ENCODE peak calls at places on chromosomes 16 and 17, in nine cellular contexts. M, T, C, U, B, K, W, N and O are unnamed samples. For H3K36me3, the result is how much of the 10 kb centered on the place peaks cover.

GRCh38 chr16:87006789-87007745 is 310.1 kb downstream of the C16orf95 start:
- DNase-seq in M (no peak), T (no peak), C (no peak), U (peak), B (no peak), K (no peak), W (no peak), N (no peak), O (no peak)

GRCh38 chr17:10646393-10646990 is 10.6 kb downstream of the MYH3 start:
- DNase-seq in M (peak), T (peak), C (peak), U (no peak), B (peak), K (peak), W (no peak), N (peak), O (peak)

GRCh38 chr17:21283482-21284318 is 811 bp upstream of the MAP2K3 start:
- DNase-seq in M (no peak), T (no peak), C (peak), U (no peak), B (peak), K (peak), W (no peak), N (peak), O (no peak)

GRCh38 chr16:58614860-58615259 is 14.8 kb downstream of the CNOT1 start:
- DNase-seq in M (no peak), T (no peak), C (peak), U (peak), B (no peak), K (peak), W (no peak), N (no peak), O (no peak)

GRCh38 chr17:65902831-65903549 is 288.9 kb downstream of the CEP112 start:
- DNase-seq in M (no peak), T (no peak), C (peak), U (no peak), B (no peak), K (no peak), W (no peak), N (no peak), O (no peak)

GRCh38 chr16:46732561-46732960 is 15.6 kb downstream of the MYLK3 start:
- DNase-seq in M (no peak), T (no peak), C (no peak), U (no peak), B (no peak), K (no peak), W (no peak), N (no peak), O (no peak)

GRCh38 chr17:60525347-60525623 is 757 bp downstream of the APPBP2 start:
- DNase-seq in M (no peak), T (no peak), C (peak), U (no peak), B (no peak), K (no peak), W (no peak), N (no peak), O (no peak)

GRCh38 chr16:61195006-61195405 is 841.2 kb downstream of the CDH8 start:
- DNase-seq in M (no peak), T (no peak), C (no peak), U (no peak), B (no peak), K (no peak), W (no peak), N (no peak), O (no peak)

GRCh38 chr17:65531508-65532431 is 29.7 kb downstream of the AXIN2 start:
- DNase-seq in M (no peak), T (no peak), C (peak), U (peak), B (peak), K (peak), W (no peak), N (peak), O (no peak)

GRCh38 chr17:40542562-40543411 is 22.5 kb downstream of the CCR7 start:
- DNase-seq in M (peak), T (no peak), C (no peak), U (peak), B (peak), K (peak), W (no peak), N (peak), O (no peak)

GRCh38 chr17:27530791-27531391 is 74.6 kb downstream of the KSR1 start:
- DNase-seq in M (no peak), T (no peak), C (no peak), U (no peak), B (no peak), K (peak), W (no peak), N (no peak), O (no peak)

GRCh38 chr16:14283786-14284185 is 212.7 kb downstream of the MRTFB start:
- DNase-seq in M (no peak), T (no peak), C (peak), U (no peak), B (no peak), K (no peak), W (no peak), N (no peak), O (no peak)

GRCh38 chr16:3595521-3596021 is 15.8 kb downstream of the SLX4 start:
- DNase-seq in M (no peak), T (no peak), C (no peak), U (no peak), B (no peak), K (no peak), W (no peak), N (no peak), O (no peak)

GRCh38 chr16:12024429-12024828 is 47.9 kb downstream of the SNX29 start:
- DNase-seq in M (no peak), T (no peak), C (no peak), U (no peak), B (peak), K (no peak), W (no peak), N (no peak), O (no peak)

GRCh38 chr17:65998675-65999074 is 193.3 kb downstream of the CEP112 start:
- DNase-seq in M (no peak), T (no peak), C (no peak), U (no peak), B (no peak), K (no peak), W (no peak), N (no peak), O (no peak)

GRCh38 chr16:56321571-56321970 is 103.8 kb downstream of the AMFR start:
- DNase-seq in M (no peak), T (no peak), C (no peak), U (no peak), B (no peak), K (no peak), W (no peak), N (no peak), O (no peak)

GRCh38 chr16:67212766-67213165 is 13.8 kb downstream of the ELMO3 start:
- DNase-seq in M (no peak), T (no peak), C (no peak), U (no peak), B (no peak), K (no peak), W (no peak), N (no peak), O (no peak)

GRCh38 chr16:3661922-3662321 is 7.4 kb downstream of the DNASE1 start:
- DNase-seq in M (no peak), T (no peak), C (no peak), U (no peak), B (no peak), K (no peak), W (no peak), N (no peak), O (no peak)

GRCh38 chr16:81181013-81181720 is 57.3 kb upstream of the BCO1 start:
- DNase-seq in M (peak), T (peak), C (peak), U (peak), B (peak), K (no peak), W (peak), N (peak), O (peak)

GRCh38 chr17:18181358-18181757 is 2.3 kb upstream of the ALKBH5 start:
- DNase-seq in M (no peak), T (no peak), C (no peak), U (no peak), B (no peak), K (no peak), W (no peak), N (no peak), O (no peak)

DNA sequence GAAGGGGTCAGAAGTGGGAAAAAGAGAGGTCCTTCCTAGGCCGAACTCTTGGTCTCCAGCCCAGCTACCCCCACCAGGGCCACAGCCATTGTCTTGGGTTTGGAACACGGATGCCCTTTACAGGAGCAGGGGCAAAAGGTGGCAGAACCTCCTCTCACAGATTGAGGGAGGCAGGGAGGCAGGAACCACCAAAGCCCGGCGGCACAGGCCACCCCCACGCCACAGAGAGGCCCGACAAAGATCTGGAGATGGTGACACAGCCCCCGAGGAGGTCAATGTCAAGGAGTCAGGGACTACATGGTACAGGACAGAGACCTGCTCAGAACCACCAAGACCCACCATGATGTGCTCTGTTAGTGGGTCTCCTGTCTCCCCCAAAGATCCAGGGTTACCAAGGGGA is 44.4 kb upstream of the DLX4 start:
- DNase-seq in M (no peak), T (no peak), C (no peak), U (no peak), B (no peak), K (no peak), W (no peak), N (no peak), O (no peak)
- TF ChIP-seq POLR2AphosphoS5 in M (no peak), T (no peak), C (no peak), U (no peak), B (no peak), K (no peak), W (no peak), N (no peak), O (no peak)

GRCh38 chr16:89105599-89106151 is 12.0 kb downstream of the ACSF3 start:
- DNase-seq in M (no peak), T (no peak), C (no peak), U (no peak), B (no peak), K (peak), W (no peak), N (no peak), O (no peak)
- H3K36me3 ChIP-seq in M (under half), T (half or more), C (under half), U (half or more), B (half or more), K (half or more), W (under half), N (under half), O (under half)

DNA sequence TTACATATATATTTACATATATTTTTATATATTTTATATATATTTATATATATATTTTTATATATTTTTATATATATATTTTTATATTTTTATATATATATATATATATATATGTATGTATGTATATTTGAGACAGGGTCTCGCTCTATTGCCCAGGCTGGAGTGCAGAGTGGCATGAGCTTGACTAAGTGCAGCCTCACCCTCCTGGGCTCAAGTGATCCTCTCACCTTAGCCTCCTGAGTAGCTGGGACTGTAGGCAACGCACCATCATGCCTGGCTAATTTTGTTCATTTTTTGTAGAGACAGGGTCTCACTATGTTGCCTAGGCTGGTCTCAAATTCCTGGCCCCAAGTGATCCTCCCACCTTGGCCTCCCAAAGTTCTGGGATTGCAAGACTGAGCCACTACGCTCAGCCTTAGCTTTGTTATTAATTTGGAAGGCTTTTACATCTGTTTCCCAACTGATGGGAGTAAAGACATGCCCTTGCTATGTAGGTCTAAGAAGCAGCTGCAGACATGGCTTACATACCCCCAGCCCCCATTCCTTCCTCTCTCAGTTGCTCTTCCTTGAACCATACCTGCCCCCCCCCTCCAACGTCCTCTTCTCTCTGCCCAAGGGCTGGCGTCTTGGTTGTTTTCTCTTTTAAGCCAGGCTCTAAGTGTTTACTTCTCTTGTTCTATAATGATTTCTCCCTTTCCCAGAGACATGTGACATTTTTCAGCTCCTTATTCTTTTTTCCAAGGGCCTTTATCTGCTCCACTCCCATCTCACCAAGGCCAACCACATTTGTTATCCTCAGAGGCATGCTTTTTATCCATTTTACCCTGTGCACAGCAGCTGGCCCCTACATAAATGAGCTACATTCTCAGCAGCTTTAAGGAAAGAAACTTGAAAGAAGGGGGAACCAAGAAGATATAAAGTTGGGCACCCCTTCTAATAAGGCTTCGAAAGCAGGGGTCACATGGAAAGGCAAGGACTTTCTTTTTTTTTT is 64.2 kb upstream of the ATF7IP2 start:
- DNase-seq in M (no peak), T (no peak), C (no peak), U (no peak), B (no peak), K (no peak), W (no peak), N (no peak), O (no peak)
- TF ChIP-seq POLR2AphosphoS5 in M (no peak), T (no peak), C (no peak), U (no peak), B (no peak), K (no peak), W (no peak), N (no peak), O (no peak)

GRCh38 chr17:76048711-76049110 is 21.6 kb upstream of the EVPL start:
- DNase-seq in M (no peak), T (no peak), C (peak), U (no peak), B (no peak), K (no peak), W (no peak), N (no peak), O (no peak)
- H3K36me3 ChIP-seq in M (under half), T (half or more), C (under half), U (half or more), B (half or more), K (half or more), W (half or more), N (under half), O (under half)

GRCh38 chr17:49753959-49754391 is 10.0 kb downstream of the FAM117A start:
- DNase-seq in M (no peak), T (peak), C (no peak), U (peak), B (no peak), K (no peak), W (no peak), N (no peak), O (no peak)

GRCh38 chr17:49759203-49759602 is 4.7 kb downstream of the FAM117A start:
- DNase-seq in M (no peak), T (no peak), C (no peak), U (no peak), B (no peak), K (no peak), W (no peak), N (no peak), O (no peak)

GRCh38 chr17:49756805-49757496 is 7.0 kb downstream of the FAM117A start:
- DNase-seq in M (no peak), T (no peak), C (no peak), U (no peak), B (no peak), K (no peak), W (no peak), N (no peak), O (no peak)

GRCh38 chr17:49755681-49756283 is 8.1 kb downstream of the FAM117A start:
- DNase-seq in M (no peak), T (no peak), C (no peak), U (no peak), B (no peak), K (no peak), W (no peak), N (no peak), O (no peak)

GRCh38 chr17:49756323-49756722 is 7.6 kb downstream of the FAM117A start:
- DNase-seq in M (no peak), T (no peak), C (no peak), U (no peak), B (no peak), K (no peak), W (no peak), N (no peak), O (no peak)
- TF ChIP-seq POLR2AphosphoS5 in M (no peak), T (no peak), C (no peak), U (no peak), B (no peak), K (no peak), W (no peak), N (no peak), O (no peak)